ENCODE peak calls at places on chromosomes 6 and 20, in four cellular contexts. B, E, Z and F are unnamed samples.

GRCh38 chr6:153312633-153313032 is 181.6 kb upstream of the RGS17 start:
- DNase-seq in B (peak; percentile 58), E (peak; percentile 53), Z (peak; percentile 9), F (peak; percentile 64)

GRCh38 chr6:74749211-74750142 is 456.4 kb downstream of the COL12A1 start:
- DNase-seq in B (no peak), E (no peak), Z (no peak), F (no peak)

GRCh38 chr6:168122521-168122920 is 43.5 kb upstream of the FRMD1 start:
- DNase-seq in B (peak; percentile 8), E (no peak), Z (no peak), F (no peak)

GRCh38 chr20:37816726-37817125 is 86.2 kb upstream of the VSTM2L start:
- DNase-seq in B (no peak), E (no peak), Z (no peak), F (no peak)

GRCh38 chr6:160995271-160995670 is 3.7 kb downstream of the MAP3K4 start:
- DNase-seq in B (no peak), E (no peak), Z (no peak), F (no peak)

GRCh38 chr20:51579137-51579536 is 36.6 kb upstream of the NFATC2 start:
- DNase-seq in B (no peak), E (no peak), Z (no peak), F (no peak)

GRCh38 chr6:4032475-4032874 is 46.5 kb downstream of the FAM217A start:
- DNase-seq in B (peak; percentile 50), E (no peak), Z (no peak), F (no peak)

GRCh38 chr20:46652699-46653098 is 1.4 kb upstream of the SLC13A3 start:
- DNase-seq in B (no peak), E (no peak), Z (no peak), F (no peak)

GRCh38 chr20:48339147-48339985 is 488.4 kb downstream of the PREX1 start:
- DNase-seq in B (no peak), E (no peak), Z (no peak), F (no peak)

GRCh38 chr6:99138445-99138844 is 190.7 kb upstream of the FBXL4 start:
- DNase-seq in B (no peak), E (no peak), Z (no peak), F (no peak)